ENCODE peak calls at places on chromosomes 12 and 14, in four cellular contexts. E is WTC11, V is progenitor cell of endocrine pancreas, K is pancreas. M is an unnamed sample.

GRCh38 chr12:46370380-46370734 is 2.2 kb downstream of the SLC38A2 start:
- DNase-seq in E (no peak), V (no peak), K (no peak), M (no peak)

GRCh38 chr12:27756670-27757069 is 23.4 kb upstream of the KLHL42 start:
- DNase-seq in E (no peak), V (no peak), K (no peak), M (no peak)

GRCh38 chr12:116317986-116318737 is 40.7 kb upstream of the MED13L start:
- DNase-seq in E (no peak), V (no peak), K (no peak), M (no peak)

GRCh38 chr12:60489071-60489470 is 893.2 kb downstream of the SLC16A7 start:
- DNase-seq in E (no peak), V (no peak), K (no peak), M (no peak)

GRCh38 chr12:45235087-45236025 is 19.5 kb downstream of the ANO6 start:
- DNase-seq in E (peak; percentile 65), V (no peak), K (peak; percentile 58), M (no peak)

GRCh38 chr14:42469637-42470426 is 863.2 kb downstream of the LRFN5 start:
- DNase-seq in E (no peak), V (no peak), K (no peak), M (no peak)

GRCh38 chr12:122123051-122123760 is 44.6 kb downstream of the MLXIP start:
- DNase-seq in E (peak; percentile 86), V (peak; percentile 69), K (peak; percentile 76), M (peak; percentile 85)

GRCh38 chr14:57073986-57074385 is 194.7 kb downstream of the EXOC5 start:
- DNase-seq in E (no peak), V (no peak), K (no peak), M (no peak)

GRCh38 chr12:53743277-53744129 is 8.3 kb downstream of the CISTR start:
- DNase-seq in E (peak; percentile 78), V (peak; percentile 57), K (peak; percentile 72), M (peak; percentile 68)

GRCh38 chr12:55715833-55716581 is at the start of gene BLOC1S1:
- DNase-seq in E (peak; percentile 96), V (peak; percentile 94), K (peak; percentile 99), M (peak; percentile 94)

GRCh38 chr14:52906141-52906601 is 44.7 kb downstream of the FERMT2 start:
- DNase-seq in E (no peak), V (no peak), K (no peak), M (no peak)

GRCh38 chr12:116174904-116175303 is 102.6 kb downstream of the MED13L start:
- DNase-seq in E (no peak), V (no peak), K (no peak), M (no peak)

GRCh38 chr14:21825845-21826244 is 152.2 kb upstream of the OR4E1 start:
- DNase-seq in E (no peak), V (no peak), K (no peak), M (no peak)

GRCh38 chr12:6968426-6968825 is 2.0 kb downstream of the PHB2 start:
- DNase-seq in E (no peak), V (no peak), K (no peak), M (no peak)

GRCh38 chr12:104482113-104482512 is 25.4 kb downstream of the CHST11 start:
- DNase-seq in E (no peak), V (no peak), K (no peak), M (no peak)

GRCh38 chr14:74905595-74906142 is 17.4 kb downstream of the RPS6KL1 start:
- DNase-seq in E (peak; percentile 84), V (peak; percentile 72), K (peak; percentile 92), M (peak; percentile 86)

GRCh38 chr14:56334458-56334857 is 216.2 kb downstream of the PELI2 start:
- DNase-seq in E (no peak), V (no peak), K (no peak), M (no peak)

GRCh38 chr14:89747146-89747545 is 207.4 kb downstream of the EFCAB11 start:
- DNase-seq in E (no peak), V (no peak), K (no peak), M (no peak)

GRCh38 chr14:74706101-74706500 is 6.8 kb downstream of the AREL1 start:
- DNase-seq in E (no peak), V (no peak), K (no peak), M (no peak)

GRCh38 chr12:109020750-109021380 is at the start of gene SVOP:
- DNase-seq in E (peak; percentile 96), V (peak; percentile 90), K (peak; percentile 90), M (peak; percentile 99)

GRCh38 chr14:102390486-102390885 is 27.7 kb downstream of the TECPR2 start:
- DNase-seq in E (no peak), V (no peak), K (no peak), M (no peak)

GRCh38 chr12:68733661-68734071 is 12.3 kb upstream of the SLC35E3 start:
- DNase-seq in E (no peak), V (no peak), K (no peak), M (no peak)

GRCh38 chr12:47889040-47889439 is 15.8 kb downstream of the VDR start:
- DNase-seq in E (no peak), V (no peak), K (no peak), M (no peak)

GRCh38 chr14:105881021-105881930 is 354.9 kb downstream of the TMEM121 start:
- DNase-seq in E (peak; percentile 1), V (no peak), K (peak; percentile 50), M (no peak)

GRCh38 chr14:81656811-81657210 is 123.2 kb upstream of the SEL1L start:
- DNase-seq in E (no peak), V (no peak), K (no peak), M (no peak)

GRCh38 chr12:116525418-116526001 is 33.7 kb upstream of the MAP1LC3B2 start:
- DNase-seq in E (no peak), V (no peak), K (peak; percentile 75), M (peak; percentile 39)

GRCh38 chr14:68284333-68284732 is 464.8 kb downstream of the RAD51B start:
- DNase-seq in E (no peak), V (no peak), K (no peak), M (no peak)

GRCh38 chr12:25806271-25806670 is 152.2 kb upstream of the RASSF8 start:
- DNase-seq in E (no peak), V (no peak), K (no peak), M (no peak)

GRCh38 chr14:49173765-49174373 is 412.3 kb downstream of the RPS29 start:
- DNase-seq in E (peak; percentile 76), V (peak; percentile 58), K (no peak), M (peak; percentile 73)

GRCh38 chr12:110349521-110350151 is 53.9 kb downstream of the ANAPC7 start:
- DNase-seq in E (no peak), V (no peak), K (no peak), M (no peak)

GRCh38 chr14:87045956-87046355 is 947.0 kb downstream of the GALC start:
- DNase-seq in E (no peak), V (no peak), K (no peak), M (no peak)

GRCh38 chr14:87055007-87055406 is 938.0 kb downstream of the GALC start:
- DNase-seq in E (no peak), V (no peak), K (no peak), M (no peak)

GRCh38 chr14:87052646-87053225 is 940.2 kb downstream of the GALC start:
- DNase-seq in E (no peak), V (no peak), K (no peak), M (no peak)

GRCh38 chr14:87046960-87047359 is 946.0 kb downstream of the GALC start:
- DNase-seq in E (no peak), V (no peak), K (no peak), M (no peak)

DNA sequence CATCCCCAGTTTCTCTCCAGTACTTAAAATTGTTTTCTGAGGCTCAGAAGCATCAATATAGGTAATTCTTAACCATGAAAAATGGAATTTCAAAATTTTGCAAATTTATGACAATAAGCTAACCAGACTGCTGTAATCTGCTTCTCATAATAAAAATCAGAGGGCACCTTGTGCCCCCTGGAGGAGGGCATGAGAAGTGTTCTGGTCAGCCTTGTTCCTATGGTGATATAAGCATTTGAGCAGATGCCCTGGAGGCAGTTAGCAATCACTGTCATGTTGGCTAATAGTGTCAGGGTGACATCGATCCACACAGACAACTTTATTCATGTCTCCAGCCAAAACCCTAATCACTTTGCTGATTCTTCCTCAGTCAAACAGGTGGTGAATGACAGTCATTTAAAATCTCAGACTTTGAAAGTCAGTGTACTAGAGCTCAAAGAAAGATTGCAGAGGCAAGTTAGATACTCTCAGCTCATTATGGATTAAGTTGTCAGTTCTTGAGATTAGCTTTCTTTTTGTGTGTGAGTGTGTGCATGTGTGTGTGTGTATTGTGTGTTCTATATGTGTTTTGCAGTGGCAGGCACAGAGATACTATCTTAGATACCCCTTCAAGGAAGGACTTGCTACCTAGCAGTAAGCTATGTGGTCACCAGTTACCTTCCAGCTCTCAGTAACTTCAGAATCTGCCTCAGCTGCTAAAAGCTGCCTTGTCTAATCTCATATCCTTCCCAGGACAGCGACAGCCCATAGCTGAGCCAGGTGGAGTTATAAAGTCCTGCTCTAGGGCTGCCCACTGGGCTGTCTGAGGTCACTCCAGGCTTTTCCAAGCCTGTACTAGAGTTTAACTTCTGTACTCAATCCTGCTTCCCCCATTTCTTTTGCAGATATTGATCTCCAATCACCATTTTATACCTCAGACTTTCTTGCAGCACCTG is 942.8 kb downstream of the GALC start:
- DNase-seq in E (peak; percentile 62), V (no peak), K (no peak), M (peak; percentile 22)
- TF ChIP-seq CTCF in E (peak; percentile 70), V (peak; percentile 73), K (peak; percentile 51), M (peak; percentile 51)

DNA sequence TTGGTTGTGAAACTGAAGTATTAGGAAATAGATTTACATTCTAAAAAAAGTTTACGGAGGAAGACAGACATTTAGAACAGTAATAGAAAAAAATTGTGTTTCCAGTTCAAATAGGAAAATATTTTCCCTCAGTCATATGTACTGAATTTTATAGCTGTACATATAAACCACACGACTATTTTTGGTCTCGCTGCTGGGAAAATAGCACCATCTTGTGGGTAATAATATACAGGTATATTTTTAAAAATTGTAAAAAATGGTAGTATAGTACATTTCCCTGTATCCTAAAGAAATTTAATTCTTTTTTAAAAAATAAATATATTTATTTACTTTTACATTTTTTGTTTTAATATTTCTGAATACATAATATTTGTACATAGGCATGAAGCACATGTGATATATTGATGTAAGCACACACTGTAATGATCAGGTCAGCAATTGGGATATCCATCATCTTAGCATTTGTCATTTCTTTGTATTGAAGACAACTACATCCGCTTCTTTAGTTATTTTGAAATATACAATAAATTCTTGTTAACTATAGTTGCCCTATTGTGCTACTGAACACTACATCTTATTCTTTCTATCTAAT is 168.6 kb downstream of the ALX1 start:
- DNase-seq in E (no peak), V (no peak), K (no peak), M (no peak)
- TF ChIP-seq CTCF in E (no peak), V (peak; percentile 70), K (peak; percentile 35), M (peak; percentile 42)

GRCh38 chr14:96512122-96512521 is 9.9 kb downstream of the PAPOLA start:
- DNase-seq in E (no peak), V (no peak), K (no peak), M (no peak)
- TF ChIP-seq CTCF in E (no peak), V (no peak), K (no peak), M (no peak)

DNA sequence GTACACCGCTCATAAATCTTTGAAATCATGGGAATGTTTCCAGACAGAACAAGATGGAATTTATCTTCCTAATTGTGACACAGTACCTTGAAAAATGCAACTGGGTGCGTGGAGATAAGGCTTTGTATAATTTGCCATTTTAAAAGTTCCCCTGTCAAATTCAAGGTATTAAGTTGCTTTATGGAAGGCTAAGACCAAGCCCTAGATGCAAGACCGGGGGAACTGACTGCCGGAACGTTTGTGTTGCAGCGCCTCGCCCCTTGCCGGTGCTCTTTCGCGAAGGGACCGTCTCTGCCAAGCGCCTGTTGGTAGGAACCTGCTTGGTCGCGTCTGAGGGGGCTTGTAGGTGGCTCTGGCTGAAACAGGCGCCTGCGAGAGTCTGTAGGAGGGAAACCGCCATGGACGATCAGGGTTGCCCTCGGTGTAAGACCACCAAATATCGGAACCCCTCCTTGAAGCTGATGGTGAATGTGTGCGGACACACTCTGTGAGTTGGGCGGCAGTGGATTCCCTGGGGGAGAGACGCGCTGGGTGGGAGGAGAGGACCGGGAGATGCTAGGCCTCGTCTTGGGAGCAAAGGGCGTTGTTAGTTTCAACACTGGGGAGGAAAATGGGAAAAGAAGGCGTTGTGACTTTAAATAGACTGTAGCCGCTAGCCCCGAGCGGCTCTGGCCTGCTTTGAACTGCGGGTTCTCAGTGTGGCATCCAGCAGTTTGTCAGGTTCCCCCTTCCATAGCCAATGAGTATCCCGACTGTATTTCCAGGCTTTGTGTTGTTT is at the start of gene MNAT1:
- DNase-seq in E (peak; percentile 81), V (peak; percentile 57), K (peak; percentile 85), M (peak; percentile 79)
- TF ChIP-seq CTCF in E (no peak), V (no peak), K (no peak), M (no peak)

M was measured in nephron progenitor cell.